ENCODE peak calls at places on chromosomes 13 and 19, in eight cellular contexts. N is breast epithelium, A is psoas muscle, K is heart right ventricle, T is transverse colon, Y is coronary artery, O is heart left ventricle, J is thoracic aorta. D is an unnamed sample.

GRCh38 chr13:73224708-73225107 is 165.9 kb downstream of the KLF5 start:
- DNase-seq in O (no peak), J (no peak), N (no peak), T (no peak), A (no peak), Y (no peak), K (no peak), D (no peak)

GRCh38 chr19:7533281-7533819 is 2.2 kb upstream of the PNPLA6 start:
- DNase-seq in N (peak), T (peak), O (peak), Y (peak), K (peak), A (peak), J (no peak), D (peak)

GRCh38 chr19:5172859-5173577 is 167.6 kb downstream of the PTPRS start:
- DNase-seq in T (no peak), Y (no peak), O (peak), A (peak), K (no peak), J (peak), N (no peak), D (no peak)

GRCh38 chr13:40123962-40124647 is 468.6 kb downstream of the COG6 start:
- DNase-seq in O (no peak), J (no peak), N (no peak), T (no peak), Y (no peak), K (no peak), A (no peak), D (no peak)

GRCh38 chr19:16368385-16369305 is 44.0 kb downstream of the KLF2 start:
- DNase-seq in N (no peak), A (no peak), O (no peak), K (no peak), Y (no peak), J (no peak), T (no peak), D (no peak)

GRCh38 chr13:112245179-112245724 is 130.9 kb upstream of the SPACA7 start:
- DNase-seq in K (no peak), J (no peak), N (no peak), A (no peak), Y (peak), T (no peak), O (no peak), D (peak)

GRCh38 chr13:26051231-26052135 is at the start of gene SHISA2:
- DNase-seq in T (no peak), A (peak), Y (no peak), K (peak), O (peak), N (no peak), J (no peak), D (no peak)

GRCh38 chr19:17602217-17602616 is 46.8 kb downstream of the COLGALT1 start:
- DNase-seq in N (no peak), J (no peak), O (no peak), K (no peak), T (no peak), A (no peak), Y (no peak), D (no peak)

GRCh38 chr19:39941615-39942507 is 7.4 kb upstream of the FCGBP start:
- DNase-seq in J (no peak), A (no peak), N (no peak), O (no peak), K (no peak), T (peak), Y (no peak), D (peak)

DNA sequence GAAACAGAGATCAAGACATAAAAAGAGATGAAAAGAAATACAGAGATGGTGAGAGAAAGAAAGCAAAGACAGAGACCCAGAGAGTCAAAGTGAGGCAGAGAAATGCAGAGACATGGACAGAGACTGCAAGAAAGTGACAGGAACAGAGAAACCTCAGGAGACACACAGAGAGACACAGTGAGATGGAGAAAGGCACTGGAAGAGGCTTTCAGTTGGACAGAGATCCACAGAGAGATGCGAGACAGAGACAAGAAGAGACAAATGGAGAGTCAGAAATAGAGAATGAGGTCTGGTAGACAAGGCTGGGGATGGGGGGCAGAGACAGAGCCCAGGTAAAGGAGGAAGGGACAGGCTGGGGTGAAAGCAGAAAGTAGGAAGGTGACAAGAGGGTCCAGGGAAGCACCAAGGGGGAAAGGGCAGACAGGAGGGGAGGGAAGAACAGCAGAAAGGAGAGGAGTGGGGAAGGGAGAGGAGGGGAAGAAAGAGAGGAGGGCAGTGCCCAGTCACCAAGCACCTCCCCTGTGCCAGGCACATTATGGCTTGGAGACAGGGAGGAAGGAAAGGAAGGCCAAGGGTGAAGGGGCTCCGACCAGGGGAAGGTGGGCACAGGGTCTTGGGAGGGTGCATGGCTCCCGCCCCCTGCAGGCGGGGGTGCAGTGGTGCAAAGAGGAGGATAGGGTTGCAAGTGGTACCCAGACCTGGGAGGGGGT is 38.5 kb downstream of the DEDD2 start:
- DNase-seq in T (no peak), K (no peak), Y (no peak), A (no peak), J (no peak), N (no peak), O (no peak), D (no peak)
- TF ChIP-seq CTCF in T (no peak), K (peak), Y (no peak), A (no peak), J (no peak), N (no peak), O (no peak), D (no peak)

GRCh38 chr13:97245011-97245410 is 22.9 kb downstream of the MBNL2 start:
- DNase-seq in A (no peak), N (no peak), T (no peak), J (no peak), O (no peak), Y (no peak), K (no peak), D (no peak)

GRCh38 chr13:97249093-97249787 is 27.1 kb downstream of the MBNL2 start:
- DNase-seq in T (no peak), N (no peak), Y (no peak), A (no peak), J (no peak), K (no peak), O (no peak), D (no peak)

GRCh38 chr13:97243915-97244820 is 22.0 kb downstream of the MBNL2 start:
- DNase-seq in O (no peak), A (no peak), Y (no peak), N (no peak), T (no peak), J (no peak), K (no peak), D (no peak)

GRCh38 chr13:97248243-97248642 is 26.1 kb downstream of the MBNL2 start:
- DNase-seq in T (no peak), O (no peak), A (no peak), K (no peak), N (no peak), Y (no peak), J (no peak), D (no peak)

DNA sequence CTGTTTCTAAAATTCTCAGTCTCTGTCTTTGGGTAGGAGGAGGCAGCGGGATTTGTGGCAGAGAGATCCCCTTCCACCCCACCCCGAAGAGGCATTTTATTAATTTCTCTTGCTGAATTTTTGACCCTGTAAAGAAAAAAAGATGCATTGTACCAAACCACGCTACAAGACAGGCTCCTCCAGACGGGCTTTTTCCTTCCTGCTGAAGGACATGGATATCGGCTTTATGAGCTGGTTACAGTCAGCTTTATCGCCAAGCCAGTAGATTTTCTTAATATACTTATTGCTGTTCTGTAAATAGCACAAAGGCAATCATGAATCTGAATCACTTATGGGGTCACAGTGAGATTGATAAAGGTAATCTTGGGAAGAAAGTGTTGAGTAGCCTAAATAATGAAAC is 24.5 kb downstream of the MBNL2 start:
- DNase-seq in O (no peak), T (no peak), A (no peak), Y (no peak), K (no peak), J (no peak), N (no peak), D (no peak)
- H3K4me3 ChIP-seq in O (no peak), T (no peak), A (peak), Y (peak), K (peak), J (peak), N (peak), D (no peak)

DNA sequence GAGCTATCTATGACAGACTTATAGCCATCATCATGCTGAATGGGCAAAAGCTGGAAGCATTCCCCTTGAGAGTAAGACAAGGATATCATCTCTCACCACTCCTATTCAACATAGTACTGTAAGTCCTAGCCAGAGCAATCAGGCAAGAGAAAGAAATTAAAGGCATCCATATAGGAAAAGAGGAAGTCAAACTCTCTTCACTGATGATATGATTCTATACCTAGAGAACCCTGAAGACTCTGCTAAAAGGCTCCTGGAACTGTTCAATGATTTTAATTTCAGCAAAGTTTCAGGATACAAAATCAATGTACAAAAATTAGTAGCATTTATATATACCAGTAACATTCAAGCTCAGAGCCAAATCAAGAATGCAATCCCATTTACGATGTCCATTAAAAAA is 21.7 kb upstream of the C1QTNF9B start:
- DNase-seq in K (no peak), N (no peak), O (no peak), T (no peak), Y (no peak), J (no peak), A (no peak), D (no peak)
- H3K27ac ChIP-seq in K (no peak), N (no peak), O (no peak), T (no peak), Y (no peak), J (no peak), A (no peak), D (no peak)

DNA sequence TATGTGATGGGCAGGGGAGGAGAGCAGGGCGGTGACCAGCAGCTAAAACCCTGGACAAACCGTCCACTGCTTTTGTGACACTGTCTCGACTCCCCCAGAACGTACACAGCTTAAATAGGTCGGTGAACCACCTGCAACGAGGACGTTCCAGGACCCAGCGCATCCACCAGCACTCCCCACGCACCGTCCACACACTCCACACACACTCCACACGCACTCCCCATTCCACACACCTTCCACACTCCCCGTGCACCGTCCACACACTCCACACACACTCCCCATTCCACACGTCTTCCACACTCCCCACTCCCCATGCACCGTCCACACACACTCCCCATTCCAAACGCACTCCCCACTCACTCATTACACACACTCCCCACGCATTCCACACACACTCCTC is 38.3 kb upstream of the C13orf46 start:
- DNase-seq in Y (no peak), O (no peak), A (no peak), T (no peak), K (no peak), N (no peak), J (no peak), D (no peak)
- TF ChIP-seq CTCF in Y (no peak), O (no peak), A (no peak), T (no peak), K (no peak), N (no peak), J (no peak), D (no peak)

DNA sequence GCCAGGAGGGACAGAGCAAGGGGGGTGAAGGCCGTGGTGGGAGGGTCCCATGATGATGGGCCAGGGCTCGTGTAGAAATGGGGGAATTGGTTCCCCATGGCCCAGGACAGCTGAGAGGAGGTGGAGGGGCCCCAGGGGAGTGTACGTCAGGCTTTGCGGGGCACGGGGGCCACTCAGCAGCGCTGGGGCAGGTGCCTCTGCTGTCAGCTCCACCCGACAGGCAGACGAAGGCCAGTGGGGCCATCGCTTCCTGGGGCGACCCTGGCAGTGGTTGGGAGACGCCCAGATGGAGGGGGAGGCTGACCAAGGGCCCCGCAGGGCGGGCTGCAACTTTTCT is 1.9 kb upstream of the TEKTIP1 start:
- DNase-seq in A (no peak), K (no peak), O (no peak), J (no peak), N (no peak), T (no peak), Y (no peak), D (no peak)
- H3K4me3 ChIP-seq in A (no peak), K (no peak), O (no peak), J (no peak), N (no peak), T (no peak), Y (no peak), D (no peak)

GRCh38 chr13:101985321-101985720 is 416.5 kb downstream of the FGF14 start:
- DNase-seq in N (no peak), A (no peak), J (no peak), O (no peak), K (no peak), Y (no peak), T (no peak), D (no peak)
- H3K27ac ChIP-seq in N (no peak), A (no peak), J (no peak), O (no peak), K (no peak), Y (no peak), T (no peak), D (no peak)